ENCODE peak calls at places on chromosomes 12 and 14, in seven cellular contexts. One of them, this sample, is unnamed.

GRCh38 chr12:52191841-52192791 is at the start of gene KRT80:
- DNase-seq in hepatocyte: peak; percentile 94
- DNase-seq in stromal cell of bone marrow: peak; percentile 98
- DNase-seq in D341Med: peak; percentile 49
- DNase-seq in activated CD4-positive, alpha-beta T cell treated with anti-CD3 and anti-CD28 coated beads, Interleukin-2, amount 50 U/mL, for 1 hour: peak; percentile 10
- DNase-seq in AG20443: peak; percentile 98
- DNase-seq in hippocampal formation: no peak
- DNase-seq in this sample: peak; percentile 92

GRCh38 chr12:78198896-78199295 is 368.2 kb downstream of the NAV3 start:
- DNase-seq in hepatocyte: no peak
- DNase-seq in stromal cell of bone marrow: no peak
- DNase-seq in D341Med: no peak
- DNase-seq in activated CD4-positive, alpha-beta T cell treated with anti-CD3 and anti-CD28 coated beads, Interleukin-2, amount 50 U/mL, for 1 hour: no peak
- DNase-seq in AG20443: no peak
- DNase-seq in hippocampal formation: no peak
- DNase-seq in this sample: no peak

GRCh38 chr12:76020731-76021672 is 10.6 kb downstream of the PHLDA1 start:
- DNase-seq in hepatocyte: peak; percentile 58
- DNase-seq in stromal cell of bone marrow: peak; percentile 98
- DNase-seq in D341Med: no peak
- DNase-seq in activated CD4-positive, alpha-beta T cell treated with anti-CD3 and anti-CD28 coated beads, Interleukin-2, amount 50 U/mL, for 1 hour: peak; percentile 47
- DNase-seq in AG20443: peak; percentile 84
- DNase-seq in hippocampal formation: no peak
- DNase-seq in this sample: peak; percentile 70

GRCh38 chr12:123115409-123116111 is 35.3 kb downstream of the PITPNM2 start:
- DNase-seq in hepatocyte: peak; percentile 44
- DNase-seq in stromal cell of bone marrow: peak; percentile 93
- DNase-seq in D341Med: no peak
- DNase-seq in activated CD4-positive, alpha-beta T cell treated with anti-CD3 and anti-CD28 coated beads, Interleukin-2, amount 50 U/mL, for 1 hour: peak; percentile 20
- DNase-seq in AG20443: peak; percentile 91
- DNase-seq in hippocampal formation: peak; percentile 83
- DNase-seq in this sample: no peak

GRCh38 chr12:46472893-46473633 is 100.5 kb upstream of the SLC38A2 start:
- DNase-seq in hepatocyte: peak; percentile 37
- DNase-seq in stromal cell of bone marrow: no peak
- DNase-seq in D341Med: peak; percentile 55
- DNase-seq in activated CD4-positive, alpha-beta T cell treated with anti-CD3 and anti-CD28 coated beads, Interleukin-2, amount 50 U/mL, for 1 hour: no peak
- DNase-seq in AG20443: no peak
- DNase-seq in hippocampal formation: no peak
- DNase-seq in this sample: no peak

GRCh38 chr12:132506730-132507538 is 17.0 kb downstream of the FBRSL1 start:
- DNase-seq in hepatocyte: peak; percentile 68
- DNase-seq in stromal cell of bone marrow: peak; percentile 24
- DNase-seq in D341Med: peak; percentile 72
- DNase-seq in activated CD4-positive, alpha-beta T cell treated with anti-CD3 and anti-CD28 coated beads, Interleukin-2, amount 50 U/mL, for 1 hour: peak; percentile 58
- DNase-seq in AG20443: peak; percentile 90
- DNase-seq in hippocampal formation: no peak
- DNase-seq in this sample: no peak

GRCh38 chr12:69569236-69569635 is 16.0 kb upstream of the CCT2 start:
- DNase-seq in hepatocyte: no peak
- DNase-seq in stromal cell of bone marrow: no peak
- DNase-seq in D341Med: no peak
- DNase-seq in activated CD4-positive, alpha-beta T cell treated with anti-CD3 and anti-CD28 coated beads, Interleukin-2, amount 50 U/mL, for 1 hour: no peak
- DNase-seq in AG20443: peak; percentile 19
- DNase-seq in hippocampal formation: no peak
- DNase-seq in this sample: no peak

GRCh38 chr14:29310210-29310609 is 543.6 kb downstream of the FOXG1 start:
- DNase-seq in hepatocyte: no peak
- DNase-seq in stromal cell of bone marrow: no peak
- DNase-seq in D341Med: no peak
- DNase-seq in activated CD4-positive, alpha-beta T cell treated with anti-CD3 and anti-CD28 coated beads, Interleukin-2, amount 50 U/mL, for 1 hour: no peak
- DNase-seq in AG20443: no peak
- DNase-seq in hippocampal formation: no peak
- DNase-seq in this sample: no peak

GRCh38 chr14:35044939-35045797 is 904 bp upstream of the FAM177A1 start:
- DNase-seq in hepatocyte: peak; percentile 49
- DNase-seq in stromal cell of bone marrow: peak; percentile 4
- DNase-seq in D341Med: no peak
- DNase-seq in activated CD4-positive, alpha-beta T cell treated with anti-CD3 and anti-CD28 coated beads, Interleukin-2, amount 50 U/mL, for 1 hour: no peak
- DNase-seq in AG20443: peak; percentile 21
- DNase-seq in hippocampal formation: peak; percentile 65
- DNase-seq in this sample: no peak

GRCh38 chr14:74620497-74620921 is 8.5 kb upstream of the LTBP2 start:
- DNase-seq in hepatocyte: no peak
- DNase-seq in stromal cell of bone marrow: peak; percentile 83
- DNase-seq in D341Med: no peak
- DNase-seq in activated CD4-positive, alpha-beta T cell treated with anti-CD3 and anti-CD28 coated beads, Interleukin-2, amount 50 U/mL, for 1 hour: no peak
- DNase-seq in AG20443: peak; percentile 77
- DNase-seq in hippocampal formation: no peak
- DNase-seq in this sample: peak; percentile 58

GRCh38 chr12:52015393-52016081 is 8.8 kb downstream of the TAMALIN start:
- DNase-seq in hepatocyte: no peak
- DNase-seq in stromal cell of bone marrow: no peak
- DNase-seq in D341Med: no peak
- DNase-seq in activated CD4-positive, alpha-beta T cell treated with anti-CD3 and anti-CD28 coated beads, Interleukin-2, amount 50 U/mL, for 1 hour: no peak
- DNase-seq in AG20443: no peak
- DNase-seq in hippocampal formation: no peak
- DNase-seq in this sample: no peak

GRCh38 chr14:21880918-21881317 is 207.3 kb upstream of the OR4E1 start:
- DNase-seq in hepatocyte: no peak
- DNase-seq in stromal cell of bone marrow: no peak
- DNase-seq in D341Med: no peak
- DNase-seq in activated CD4-positive, alpha-beta T cell treated with anti-CD3 and anti-CD28 coated beads, Interleukin-2, amount 50 U/mL, for 1 hour: no peak
- DNase-seq in AG20443: no peak
- DNase-seq in hippocampal formation: no peak
- DNase-seq in this sample: no peak

GRCh38 chr14:96795443-96795842 is 1.7 kb upstream of the VRK1 start:
- DNase-seq in hepatocyte: no peak
- DNase-seq in stromal cell of bone marrow: no peak
- DNase-seq in D341Med: no peak
- DNase-seq in activated CD4-positive, alpha-beta T cell treated with anti-CD3 and anti-CD28 coated beads, Interleukin-2, amount 50 U/mL, for 1 hour: no peak
- DNase-seq in AG20443: no peak
- DNase-seq in hippocampal formation: no peak
- DNase-seq in this sample: no peak

GRCh38 chr12:95838125-95838524 is 20.6 kb upstream of the SNRPF start:
- DNase-seq in hepatocyte: peak; percentile 41
- DNase-seq in stromal cell of bone marrow: peak; percentile 82
- DNase-seq in D341Med: no peak
- DNase-seq in activated CD4-positive, alpha-beta T cell treated with anti-CD3 and anti-CD28 coated beads, Interleukin-2, amount 50 U/mL, for 1 hour: no peak
- DNase-seq in AG20443: peak; percentile 42
- DNase-seq in hippocampal formation: no peak
- DNase-seq in this sample: peak; percentile 34

GRCh38 chr12:107488666-107489065 is 196.9 kb upstream of the PWP1 start:
- DNase-seq in hepatocyte: no peak
- DNase-seq in stromal cell of bone marrow: no peak
- DNase-seq in D341Med: no peak
- DNase-seq in activated CD4-positive, alpha-beta T cell treated with anti-CD3 and anti-CD28 coated beads, Interleukin-2, amount 50 U/mL, for 1 hour: no peak
- DNase-seq in AG20443: no peak
- DNase-seq in hippocampal formation: no peak
- DNase-seq in this sample: no peak

GRCh38 chr12:132490481-132491348 is 764 bp downstream of the FBRSL1 start:
- DNase-seq in hepatocyte: peak; percentile 73
- DNase-seq in stromal cell of bone marrow: no peak
- DNase-seq in D341Med: peak; percentile 58
- DNase-seq in activated CD4-positive, alpha-beta T cell treated with anti-CD3 and anti-CD28 coated beads, Interleukin-2, amount 50 U/mL, for 1 hour: no peak
- DNase-seq in AG20443: peak; percentile 67
- DNase-seq in hippocampal formation: no peak
- DNase-seq in this sample: no peak

GRCh38 chr14:55354500-55354899 is 57.1 kb downstream of the ATG14 start:
- DNase-seq in hepatocyte: peak; percentile 76
- DNase-seq in stromal cell of bone marrow: no peak
- DNase-seq in D341Med: peak; percentile 82
- DNase-seq in activated CD4-positive, alpha-beta T cell treated with anti-CD3 and anti-CD28 coated beads, Interleukin-2, amount 50 U/mL, for 1 hour: peak; percentile 62
- DNase-seq in AG20443: peak; percentile 66
- DNase-seq in hippocampal formation: peak; percentile 46
- DNase-seq in this sample: peak; percentile 65

GRCh38 chr12:72444125-72444524 is 172.0 kb downstream of the TRHDE start:
- DNase-seq in hepatocyte: no peak
- DNase-seq in stromal cell of bone marrow: no peak
- DNase-seq in D341Med: no peak
- DNase-seq in activated CD4-positive, alpha-beta T cell treated with anti-CD3 and anti-CD28 coated beads, Interleukin-2, amount 50 U/mL, for 1 hour: no peak
- DNase-seq in AG20443: no peak
- DNase-seq in hippocampal formation: no peak
- DNase-seq in this sample: no peak

GRCh38 chr14:104895786-104896642 is 28.7 kb upstream of the PLD4 start:
- DNase-seq in hepatocyte: peak; percentile 16
- DNase-seq in stromal cell of bone marrow: no peak
- DNase-seq in D341Med: peak; percentile 39
- DNase-seq in activated CD4-positive, alpha-beta T cell treated with anti-CD3 and anti-CD28 coated beads, Interleukin-2, amount 50 U/mL, for 1 hour: no peak
- DNase-seq in AG20443: no peak
- DNase-seq in hippocampal formation: no peak
- DNase-seq in this sample: no peak

GRCh38 chr12:1065629-1066028 is 74.6 kb downstream of the ERC1 start:
- DNase-seq in hepatocyte: no peak
- DNase-seq in stromal cell of bone marrow: no peak
- DNase-seq in D341Med: no peak
- DNase-seq in activated CD4-positive, alpha-beta T cell treated with anti-CD3 and anti-CD28 coated beads, Interleukin-2, amount 50 U/mL, for 1 hour: no peak
- DNase-seq in AG20443: no peak
- DNase-seq in hippocampal formation: no peak
- DNase-seq in this sample: no peak

GRCh38 chr12:49335118-49335954 is 1.7 kb downstream of the C1QL4 start:
- DNase-seq in hepatocyte: no peak
- DNase-seq in stromal cell of bone marrow: no peak
- DNase-seq in D341Med: no peak
- DNase-seq in activated CD4-positive, alpha-beta T cell treated with anti-CD3 and anti-CD28 coated beads, Interleukin-2, amount 50 U/mL, for 1 hour: no peak
- DNase-seq in AG20443: no peak
- DNase-seq in hippocampal formation: no peak
- DNase-seq in this sample: no peak

GRCh38 chr14:75002392-75003249 is at the start of gene EIF2B2:
- DNase-seq in hepatocyte: peak; percentile 98
- DNase-seq in stromal cell of bone marrow: peak; percentile 91
- DNase-seq in D341Med: peak; percentile 98
- DNase-seq in activated CD4-positive, alpha-beta T cell treated with anti-CD3 and anti-CD28 coated beads, Interleukin-2, amount 50 U/mL, for 1 hour: peak; percentile 99
- DNase-seq in AG20443: peak; percentile 97
- DNase-seq in hippocampal formation: peak; percentile 95
- DNase-seq in this sample: peak; percentile 98

GRCh38 chr12:83827860-83828259 is 1084.7 kb downstream of the SLC6A15 start:
- DNase-seq in hepatocyte: peak; percentile 7
- DNase-seq in stromal cell of bone marrow: no peak
- DNase-seq in D341Med: no peak
- DNase-seq in activated CD4-positive, alpha-beta T cell treated with anti-CD3 and anti-CD28 coated beads, Interleukin-2, amount 50 U/mL, for 1 hour: no peak
- DNase-seq in AG20443: no peak
- DNase-seq in hippocampal formation: no peak
- DNase-seq in this sample: no peak

GRCh38 chr12:15899282-15899870 is 11.8 kb upstream of the DERA start:
- DNase-seq in hepatocyte: peak; percentile 32
- DNase-seq in stromal cell of bone marrow: no peak
- DNase-seq in D341Med: no peak
- DNase-seq in activated CD4-positive, alpha-beta T cell treated with anti-CD3 and anti-CD28 coated beads, Interleukin-2, amount 50 U/mL, for 1 hour: no peak
- DNase-seq in AG20443: no peak
- DNase-seq in hippocampal formation: peak; percentile 46
- DNase-seq in this sample: no peak

GRCh38 chr14:50800032-50800431 is 30.9 kb downstream of the NIN start:
- DNase-seq in hepatocyte: no peak
- DNase-seq in stromal cell of bone marrow: no peak
- DNase-seq in D341Med: no peak
- DNase-seq in activated CD4-positive, alpha-beta T cell treated with anti-CD3 and anti-CD28 coated beads, Interleukin-2, amount 50 U/mL, for 1 hour: no peak
- DNase-seq in AG20443: no peak
- DNase-seq in hippocampal formation: no peak
- DNase-seq in this sample: no peak

GRCh38 chr14:95153866-95154265 is 3.5 kb downstream of the DICER1 start:
- DNase-seq in hepatocyte: no peak
- DNase-seq in stromal cell of bone marrow: no peak
- DNase-seq in D341Med: no peak
- DNase-seq in activated CD4-positive, alpha-beta T cell treated with anti-CD3 and anti-CD28 coated beads, Interleukin-2, amount 50 U/mL, for 1 hour: no peak
- DNase-seq in AG20443: no peak
- DNase-seq in hippocampal formation: no peak
- DNase-seq in this sample: no peak

This sample was measured in Calu3.